ENCODE peak calls at places on chromosome 5, in nine cellular contexts. One of them, this sample, is unnamed.

GRCh38 chr5:60698316-60698715 is 1.6 kb downstream of the DEPDC1B start:
- DNase-seq in Peyer's patch: no peak
- DNase-seq in transverse colon: no peak
- DNase-seq in spleen: no peak
- DNase-seq in endothelial cell of umbilical vein: no peak
- DNase-seq in HCT116: no peak
- DNase-seq in A549: no peak
- DNase-seq in GM12892: no peak
- DNase-seq in stomach: no peak
- DNase-seq in this sample: no peak

GRCh38 chr5:122493091-122493775 is 181.2 kb downstream of the SNCAIP start:
- DNase-seq in HCT116: no peak
- DNase-seq in A549: no peak
- DNase-seq in stomach: peak
- DNase-seq in endothelial cell of umbilical vein: no peak
- DNase-seq in GM12892: no peak
- DNase-seq in transverse colon: no peak
- DNase-seq in spleen: no peak
- DNase-seq in Peyer's patch: peak
- DNase-seq in this sample: no peak

GRCh38 chr5:143649869-143650268 is 162.1 kb upstream of the HMHB1 start:
- DNase-seq in stomach: no peak
- DNase-seq in Peyer's patch: no peak
- DNase-seq in transverse colon: no peak
- DNase-seq in spleen: no peak
- DNase-seq in endothelial cell of umbilical vein: no peak
- DNase-seq in GM12892: no peak
- DNase-seq in A549: no peak
- DNase-seq in HCT116: no peak
- DNase-seq in this sample: no peak

GRCh38 chr5:19771174-19771835 is 216.7 kb downstream of the CDH18 start:
- DNase-seq in stomach: no peak
- DNase-seq in A549: no peak
- DNase-seq in HCT116: no peak
- DNase-seq in spleen: no peak
- DNase-seq in transverse colon: no peak
- DNase-seq in endothelial cell of umbilical vein: peak
- DNase-seq in Peyer's patch: no peak
- DNase-seq in GM12892: no peak
- DNase-seq in this sample: no peak

GRCh38 chr5:74992791-74993190 is 59.6 kb downstream of the GCNT4 start:
- DNase-seq in A549: no peak
- DNase-seq in GM12892: no peak
- DNase-seq in spleen: no peak
- DNase-seq in Peyer's patch: no peak
- DNase-seq in transverse colon: no peak
- DNase-seq in HCT116: no peak
- DNase-seq in endothelial cell of umbilical vein: no peak
- DNase-seq in stomach: no peak
- DNase-seq in this sample: no peak

GRCh38 chr5:54834121-54834842 is 151.1 kb downstream of the ESM1 start:
- DNase-seq in endothelial cell of umbilical vein: peak
- DNase-seq in Peyer's patch: no peak
- DNase-seq in GM12892: no peak
- DNase-seq in A549: no peak
- DNase-seq in HCT116: no peak
- DNase-seq in transverse colon: no peak
- DNase-seq in spleen: no peak
- DNase-seq in stomach: no peak
- DNase-seq in this sample: no peak

GRCh38 chr5:139985733-139986132 is 57.4 kb downstream of the NRG2 start:
- DNase-seq in spleen: no peak
- DNase-seq in A549: peak
- DNase-seq in transverse colon: no peak
- DNase-seq in stomach: no peak
- DNase-seq in GM12892: no peak
- DNase-seq in HCT116: peak
- DNase-seq in Peyer's patch: no peak
- DNase-seq in endothelial cell of umbilical vein: peak
- DNase-seq in this sample: peak

GRCh38 chr5:100890514-100891008 is 12.5 kb downstream of the ST8SIA4 start:
- DNase-seq in spleen: no peak
- DNase-seq in transverse colon: no peak
- DNase-seq in stomach: no peak
- DNase-seq in Peyer's patch: no peak
- DNase-seq in A549: no peak
- DNase-seq in GM12892: no peak
- DNase-seq in endothelial cell of umbilical vein: peak
- DNase-seq in HCT116: no peak
- DNase-seq in this sample: no peak

GRCh38 chr5:142202282-142202681 is 93.7 kb downstream of the NDFIP1 start:
- DNase-seq in Peyer's patch: no peak
- DNase-seq in stomach: no peak
- DNase-seq in endothelial cell of umbilical vein: peak
- DNase-seq in spleen: no peak
- DNase-seq in A549: no peak
- DNase-seq in transverse colon: no peak
- DNase-seq in GM12892: no peak
- DNase-seq in HCT116: no peak
- DNase-seq in this sample: peak

GRCh38 chr5:31378838-31379237 is 153.1 kb downstream of the DROSHA start:
- DNase-seq in GM12892: no peak
- DNase-seq in endothelial cell of umbilical vein: no peak
- DNase-seq in transverse colon: no peak
- DNase-seq in A549: no peak
- DNase-seq in stomach: no peak
- DNase-seq in spleen: no peak
- DNase-seq in HCT116: no peak
- DNase-seq in Peyer's patch: no peak
- DNase-seq in this sample: no peak

GRCh38 chr5:181173420-181174342 is 26.3 kb downstream of the OR2V2 start:
- DNase-seq in A549: peak
- DNase-seq in stomach: no peak
- DNase-seq in endothelial cell of umbilical vein: peak
- DNase-seq in transverse colon: no peak
- DNase-seq in GM12892: no peak
- DNase-seq in spleen: no peak
- DNase-seq in HCT116: peak
- DNase-seq in Peyer's patch: no peak
- DNase-seq in this sample: no peak

GRCh38 chr5:89694026-89694540 is 715.5 kb downstream of the CETN3 start:
- DNase-seq in transverse colon: no peak
- DNase-seq in A549: no peak
- DNase-seq in endothelial cell of umbilical vein: no peak
- DNase-seq in Peyer's patch: no peak
- DNase-seq in HCT116: no peak
- DNase-seq in spleen: no peak
- DNase-seq in GM12892: no peak
- DNase-seq in stomach: no peak
- DNase-seq in this sample: no peak

GRCh38 chr5:179319741-179320281 is 25.4 kb downstream of the ADAMTS2 start:
- DNase-seq in transverse colon: no peak
- DNase-seq in spleen: peak
- DNase-seq in Peyer's patch: peak
- DNase-seq in GM12892: no peak
- DNase-seq in endothelial cell of umbilical vein: no peak
- DNase-seq in HCT116: no peak
- DNase-seq in stomach: no peak
- DNase-seq in A549: no peak
- DNase-seq in this sample: no peak

GRCh38 chr5:131899686-131900085 is 45.8 kb downstream of the MEIKIN start:
- DNase-seq in GM12892: no peak
- DNase-seq in HCT116: no peak
- DNase-seq in A549: no peak
- DNase-seq in transverse colon: no peak
- DNase-seq in stomach: no peak
- DNase-seq in endothelial cell of umbilical vein: no peak
- DNase-seq in spleen: no peak
- DNase-seq in Peyer's patch: no peak
- DNase-seq in this sample: no peak

GRCh38 chr5:145619806-145620205 is 215.3 kb downstream of the PRELID2 start:
- DNase-seq in transverse colon: no peak
- DNase-seq in A549: no peak
- DNase-seq in HCT116: no peak
- DNase-seq in endothelial cell of umbilical vein: no peak
- DNase-seq in stomach: no peak
- DNase-seq in Peyer's patch: no peak
- DNase-seq in GM12892: no peak
- DNase-seq in spleen: no peak
- DNase-seq in this sample: no peak

GRCh38 chr5:1315709-1316587 is 21.1 kb upstream of the TERT start:
- DNase-seq in HCT116: no peak
- DNase-seq in endothelial cell of umbilical vein: no peak
- DNase-seq in spleen: peak
- DNase-seq in transverse colon: peak
- DNase-seq in A549: no peak
- DNase-seq in stomach: peak
- DNase-seq in GM12892: peak
- DNase-seq in Peyer's patch: peak
- DNase-seq in this sample: no peak

DNA sequence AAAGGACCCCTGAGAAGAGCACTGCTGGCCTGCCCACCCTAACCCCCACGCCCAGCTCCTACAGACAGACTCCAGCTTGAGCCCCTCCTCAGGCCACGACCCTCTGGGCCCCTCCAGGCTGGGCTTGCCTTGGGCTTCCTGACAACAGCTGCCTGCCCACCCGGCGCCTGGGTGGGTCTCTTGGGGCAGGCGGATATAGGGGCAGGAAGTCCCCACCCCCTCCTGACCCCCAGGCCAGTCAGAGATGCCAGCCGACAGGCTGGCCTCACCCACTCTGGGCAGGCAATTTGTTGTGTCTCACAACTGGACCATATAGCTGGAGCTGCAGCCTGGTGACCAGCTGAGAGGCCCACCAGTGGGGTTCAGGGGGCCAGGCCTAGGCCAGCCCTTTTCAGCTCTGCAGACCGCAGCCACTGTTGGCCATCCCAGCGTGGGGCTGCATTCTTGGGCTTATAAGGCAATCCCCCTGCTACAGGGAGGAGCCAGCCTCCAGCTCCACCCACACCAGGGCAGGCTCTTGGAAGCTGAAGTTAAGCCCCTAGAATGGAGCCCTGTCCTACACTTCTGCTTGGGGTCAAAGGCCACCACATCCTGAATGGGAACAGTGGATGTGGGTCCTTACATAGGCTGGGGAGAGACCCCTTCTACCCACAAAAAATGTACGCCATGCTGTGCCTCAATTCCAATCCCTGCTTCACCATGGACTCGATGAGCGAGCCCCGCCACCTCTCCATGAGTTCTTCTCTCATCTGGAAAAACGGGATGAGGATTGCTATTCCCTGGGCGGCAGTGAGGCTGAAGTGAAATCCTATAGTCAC is 2.0 kb downstream of the PDLIM7 start:
- DNase-seq in Peyer's patch: no peak
- DNase-seq in endothelial cell of umbilical vein: peak
- DNase-seq in GM12892: no peak
- DNase-seq in stomach: peak
- DNase-seq in A549: no peak
- DNase-seq in transverse colon: peak
- DNase-seq in HCT116: no peak
- DNase-seq in spleen: peak
- DNase-seq in this sample: peak
- TF ChIP-seq POLR2A in Peyer's patch: no peak
- TF ChIP-seq POLR2A in endothelial cell of umbilical vein: peak
- TF ChIP-seq POLR2A in GM12892: no peak
- TF ChIP-seq POLR2A in stomach: no peak
- TF ChIP-seq POLR2A in A549: no peak
- TF ChIP-seq POLR2A in transverse colon: peak
- TF ChIP-seq POLR2A in HCT116: no peak
- TF ChIP-seq POLR2A in spleen: no peak
- TF ChIP-seq POLR2A in this sample: peak

DNA sequence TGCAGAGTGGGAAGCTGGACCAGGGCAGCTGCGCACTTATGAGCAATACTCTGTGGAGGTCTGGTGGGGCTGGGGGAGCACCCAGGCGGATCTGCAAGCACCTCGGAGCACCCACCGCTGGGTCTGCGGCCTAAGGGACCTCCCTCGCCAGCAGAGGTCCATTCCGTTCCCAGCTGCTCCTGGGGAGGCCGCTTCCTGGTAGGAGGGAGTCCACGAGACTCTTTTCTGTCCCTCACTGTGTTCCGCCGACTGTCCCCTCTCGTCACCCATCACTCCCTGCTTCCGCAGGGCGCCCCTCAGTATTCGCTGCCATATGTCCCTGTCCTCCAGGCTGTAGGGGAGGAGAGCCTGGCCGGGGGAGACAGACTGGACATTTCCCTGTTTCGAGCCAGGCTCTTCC is 45.5 kb downstream of the NDST1 start:
- DNase-seq in Peyer's patch: peak
- DNase-seq in GM12892: no peak
- DNase-seq in A549: no peak
- DNase-seq in endothelial cell of umbilical vein: no peak
- DNase-seq in HCT116: no peak
- DNase-seq in stomach: no peak
- DNase-seq in spleen: no peak
- DNase-seq in transverse colon: no peak
- DNase-seq in this sample: no peak
- TF ChIP-seq POLR2A in Peyer's patch: no peak
- TF ChIP-seq POLR2A in GM12892: no peak
- TF ChIP-seq POLR2A in A549: no peak
- TF ChIP-seq POLR2A in endothelial cell of umbilical vein: no peak
- TF ChIP-seq POLR2A in HCT116: no peak
- TF ChIP-seq POLR2A in stomach: no peak
- TF ChIP-seq POLR2A in spleen: no peak
- TF ChIP-seq POLR2A in transverse colon: no peak
- TF ChIP-seq POLR2A in this sample: no peak

GRCh38 chr5:95730730-95731570 is at the start of gene RHOBTB3:
- DNase-seq in HCT116: peak
- DNase-seq in stomach: peak
- DNase-seq in A549: peak
- DNase-seq in GM12892: peak
- DNase-seq in Peyer's patch: peak
- DNase-seq in transverse colon: peak
- DNase-seq in endothelial cell of umbilical vein: peak
- DNase-seq in spleen: peak
- DNase-seq in this sample: peak
- TF ChIP-seq POLR2A in HCT116: peak
- TF ChIP-seq POLR2A in stomach: no peak
- TF ChIP-seq POLR2A in A549: peak
- TF ChIP-seq POLR2A in GM12892: peak
- TF ChIP-seq POLR2A in Peyer's patch: peak
- TF ChIP-seq POLR2A in transverse colon: peak
- TF ChIP-seq POLR2A in endothelial cell of umbilical vein: peak
- TF ChIP-seq POLR2A in spleen: peak
- TF ChIP-seq POLR2A in this sample: peak

GRCh38 chr5:42811591-42812392 is at the start of gene SELENOP:
- DNase-seq in A549: no peak
- DNase-seq in transverse colon: peak
- DNase-seq in Peyer's patch: no peak
- DNase-seq in spleen: no peak
- DNase-seq in endothelial cell of umbilical vein: peak
- DNase-seq in GM12892: no peak
- DNase-seq in HCT116: peak
- DNase-seq in stomach: peak
- DNase-seq in this sample: peak
- TF ChIP-seq POLR2A in A549: no peak
- TF ChIP-seq POLR2A in transverse colon: peak
- TF ChIP-seq POLR2A in Peyer's patch: peak
- TF ChIP-seq POLR2A in spleen: peak
- TF ChIP-seq POLR2A in endothelial cell of umbilical vein: no peak
- TF ChIP-seq POLR2A in GM12892: no peak
- TF ChIP-seq POLR2A in HCT116: no peak
- TF ChIP-seq POLR2A in stomach: peak
- TF ChIP-seq POLR2A in this sample: no peak